ENCODE peak calls at places on chromosomes 6 and 20, in six cellular contexts. J, Q, T, U, P and L are unnamed samples.

GRCh38 chr6:119331676-119332286 is 17.8 kb downstream of the MAN1A1 start:
- DNase-seq in J (no peak), Q (no peak), U (no peak), T (no peak), P (no peak), L (no peak)

GRCh38 chr20:251352-251751 is 6.2 kb upstream of the DEFB132 start:
- DNase-seq in Q (no peak), U (no peak), J (no peak), T (no peak), P (no peak), L (peak)

GRCh38 chr6:151690768-151691562 is 116.5 kb upstream of the ESR1 start:
- DNase-seq in Q (no peak), T (no peak), P (peak), U (no peak), J (no peak), L (no peak)

GRCh38 chr6:131982740-131983259 is 31.6 kb upstream of the CCN2 start:
- DNase-seq in U (no peak), J (no peak), Q (no peak), P (no peak), T (peak), L (no peak)

GRCh38 chr20:33399924-33400323 is 1.4 kb downstream of the CDK5RAP1 start:
- DNase-seq in T (no peak), Q (no peak), J (no peak), P (no peak), U (peak), L (peak)

GRCh38 chr6:9159051-9159450 is 723.7 kb upstream of the SLC35B3 start:
- DNase-seq in T (no peak), Q (no peak), U (no peak), P (no peak), J (no peak), L (no peak)

GRCh38 chr6:155327326-155328073 is 13.2 kb upstream of the TFB1M start:
- DNase-seq in U (peak), P (no peak), T (peak), J (peak), Q (peak), L (peak)

GRCh38 chr6:36800223-36801095 is 38.8 kb downstream of the CPNE5 start:
- DNase-seq in T (no peak), Q (no peak), J (no peak), P (no peak), U (no peak), L (no peak)

GRCh38 chr6:44254957-44255808 is 2.1 kb downstream of the SLC35B2 start:
- DNase-seq in P (no peak), T (no peak), Q (peak), U (no peak), J (no peak), L (peak)

GRCh38 chr6:170545405-170545804 is 7.7 kb downstream of the PSMB1 start:
- DNase-seq in P (no peak), T (no peak), U (no peak), Q (no peak), J (no peak), L (no peak)

GRCh38 chr6:2063547-2063946 is 181.9 kb downstream of the GMDS start:
- DNase-seq in T (no peak), U (no peak), P (no peak), J (no peak), Q (no peak), L (no peak)

GRCh38 chr6:38649744-38650143 is 10.0 kb upstream of the BTBD9 start:
- DNase-seq in Q (no peak), U (no peak), P (no peak), J (no peak), T (no peak), L (no peak)

GRCh38 chr6:11092654-11093053 is 980 bp upstream of the SMIM13 start:
- DNase-seq in Q (no peak), U (no peak), J (no peak), P (no peak), T (no peak), L (no peak)

GRCh38 chr6:156720739-156721714 is 56.2 kb upstream of the ARID1B start:
- DNase-seq in P (peak), T (peak), J (no peak), U (peak), Q (peak), L (peak)

GRCh38 chr6:29656157-29656556 is 735 bp upstream of the MOG start:
- DNase-seq in Q (no peak), U (no peak), J (no peak), P (no peak), T (no peak), L (no peak)

GRCh38 chr6:105097288-105097687 is 82.5 kb downstream of the POPDC3 start:
- DNase-seq in P (no peak), J (no peak), T (no peak), U (no peak), Q (no peak), L (no peak)

GRCh38 chr6:154763650-154764049 is 30.4 kb downstream of the SCAF8 start:
- DNase-seq in P (no peak), U (no peak), T (no peak), Q (no peak), J (no peak), L (no peak)

GRCh38 chr6:113381957-113382356 is 475.2 kb upstream of the MARCKS start:
- DNase-seq in T (peak), J (no peak), Q (no peak), P (peak), U (no peak), L (peak)

GRCh38 chr6:33407132-33407718 is 3.6 kb upstream of the PHF1 start:
- DNase-seq in P (no peak), J (no peak), Q (peak), U (peak), T (peak), L (peak)

GRCh38 chr6:136550045-136550329 is 235 bp downstream of the MAP7 start:
- DNase-seq in P (no peak), U (no peak), Q (no peak), T (no peak), J (peak), L (no peak)

GRCh38 chr20:17646901-17647301 is 35.1 kb downstream of the RRBP1 start:
- DNase-seq in J (no peak), U (no peak), P (no peak), Q (no peak), T (no peak), L (no peak)

GRCh38 chr20:9235518-9235917 is 166.6 kb downstream of the PLCB4 start:
- DNase-seq in T (peak), Q (peak), J (no peak), U (no peak), P (no peak), L (no peak)

GRCh38 chr6:43491750-43492661 is 14.6 kb downstream of the TJAP1 start:
- DNase-seq in J (no peak), U (no peak), Q (no peak), P (no peak), T (peak), L (no peak)

GRCh38 chr20:57384953-57385761 is 6.0 kb upstream of the RBM38 start:
- DNase-seq in P (no peak), T (no peak), U (no peak), Q (no peak), J (no peak), L (no peak)

GRCh38 chr6:39362487-39362865 is 40.0 kb upstream of the KCNK16 start:
- DNase-seq in Q (no peak), U (no peak), P (no peak), J (no peak), T (no peak), L (peak)

GRCh38 chr6:113879186-113880096 is 22.3 kb downstream of the MARCKS start:
- DNase-seq in J (peak), T (peak), Q (peak), U (peak), P (peak), L (peak)

GRCh38 chr6:167824591-167825041 is 2.1 kb upstream of the AFDN start:
- DNase-seq in P (no peak), T (no peak), J (peak), Q (no peak), U (no peak), L (no peak)

GRCh38 chr6:139650941-139651340 is 276.5 kb upstream of the CITED2 start:
- DNase-seq in U (no peak), T (no peak), P (no peak), J (no peak), Q (no peak), L (no peak)

GRCh38 chr6:40395698-40396076 is 191.5 kb downstream of the LRFN2 start:
- DNase-seq in T (no peak), Q (no peak), P (no peak), J (no peak), U (no peak), L (no peak)

GRCh38 chr6:13296536-13296997 is 31.8 kb downstream of the TBC1D7 start:
- DNase-seq in Q (no peak), T (no peak), U (no peak), P (no peak), J (no peak), L (no peak)
- TF ChIP-seq MAX in Q (no peak), T (no peak), U (no peak), P (no peak), J (no peak), L (no peak)

GRCh38 chr20:58775371-58775770 is 75.3 kb downstream of the GNAS-AS1 start:
- DNase-seq in J (no peak), T (no peak), U (no peak), P (no peak), Q (no peak), L (no peak)
- TF ChIP-seq CTCF in J (no peak), T (no peak), U (no peak), P (no peak), Q (no peak), L (no peak)

GRCh38 chr20:3687655-3688054 is 5.8 kb upstream of the ADAM33 start:
- DNase-seq in U (peak), J (peak), P (no peak), T (peak), Q (peak), L (peak)

GRCh38 chr20:3685341-3685740 is 3.5 kb upstream of the ADAM33 start:
- DNase-seq in P (no peak), J (no peak), U (no peak), Q (no peak), T (no peak), L (no peak)

GRCh38 chr20:3689978-3690377 is 8.2 kb upstream of the ADAM33 start:
- DNase-seq in U (no peak), P (no peak), J (no peak), Q (no peak), T (no peak), L (no peak)

GRCh38 chr20:3690413-3690812 is 8.6 kb upstream of the ADAM33 start:
- DNase-seq in T (no peak), Q (no peak), U (no peak), P (no peak), J (no peak), L (no peak)

GRCh38 chr20:3686867-3687321 is 5.1 kb upstream of the ADAM33 start:
- DNase-seq in T (no peak), U (no peak), J (no peak), Q (no peak), P (no peak), L (no peak)
- TF ChIP-seq MYC in T (no peak), U (no peak), J (no peak), Q (no peak), P (no peak), L (no peak)

GRCh38 chr6:12313311-12313991 is 23.3 kb downstream of the EDN1 start:
- DNase-seq in J (no peak), Q (peak), T (no peak), P (no peak), U (no peak), L (no peak)

GRCh38 chr6:12311106-12311505 is 20.9 kb downstream of the EDN1 start:
- DNase-seq in U (no peak), P (no peak), Q (peak), J (no peak), T (peak), L (no peak)

GRCh38 chr6:12314751-12315150 is 24.6 kb downstream of the EDN1 start:
- DNase-seq in T (no peak), J (no peak), U (no peak), Q (peak), P (no peak), L (no peak)

GRCh38 chr6:12313992-12314589 is 23.9 kb downstream of the EDN1 start:
- DNase-seq in J (no peak), Q (peak), T (peak), P (no peak), U (peak), L (no peak)

DNA sequence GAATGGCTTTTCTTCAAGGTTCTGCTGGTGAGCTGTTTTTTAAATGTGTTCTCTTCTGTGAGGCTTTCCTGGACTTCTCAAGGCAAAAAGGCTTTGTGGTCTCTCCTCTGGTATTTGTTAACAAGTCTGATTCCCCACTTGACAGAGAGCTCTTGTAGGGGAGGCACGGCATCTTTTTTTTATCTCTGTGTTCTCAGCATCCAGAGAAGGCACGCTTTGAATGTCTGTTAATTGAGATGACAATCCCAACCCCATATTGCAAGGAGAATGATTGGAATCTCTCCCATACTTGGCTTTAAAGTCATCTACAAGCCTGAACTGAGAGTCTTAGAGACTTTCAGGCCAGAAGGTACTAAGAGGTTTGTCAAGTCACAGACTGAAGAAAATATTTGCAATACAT is 22.6 kb downstream of the EDN1 start:
- DNase-seq in J (no peak), U (no peak), Q (no peak), P (no peak), T (no peak), L (no peak)
- TF ChIP-seq MAX in J (no peak), U (no peak), Q (no peak), P (no peak), T (no peak), L (no peak)

GRCh38 chr6:166512567-166512966 is 73.9 kb downstream of the RAMACL start:
- DNase-seq in T (no peak), P (no peak), J (no peak), U (no peak), Q (no peak), L (peak)
- TF ChIP-seq CTCF in T (no peak), P (peak), J (no peak), U (peak), Q (no peak), L (peak)